ENCODE peak calls at places on chromosomes 4 and X, in seven cellular contexts. One of them, this sample, is unnamed.

GRCh38 chrX:152220612-152221011 is 82.2 kb upstream of the MAGEA10 start:
- DNase-seq in Kasumi-1: no peak
- DNase-seq in cardiac muscle cell: no peak
- DNase-seq in AML-193: no peak
- DNase-seq in glutamatergic neuron: no peak
- DNase-seq in NCI-H510A treated with DMSO at 0.1 percent for 48 hours: no peak
- DNase-seq in activated T-helper 1 cell treated with anti-CD3 and anti-CD28 coated beads, Interleukin-2, amount 50 U/mL, for 16 hours: no peak
- DNase-seq in this sample: peak; percentile 85

GRCh38 chr4:3290889-3291321 is 1.9 kb upstream of the RGS12 start:
- DNase-seq in glutamatergic neuron: no peak
- DNase-seq in NCI-H510A treated with DMSO at 0.1 percent for 48 hours: no peak
- DNase-seq in Kasumi-1: no peak
- DNase-seq in cardiac muscle cell: no peak
- DNase-seq in activated T-helper 1 cell treated with anti-CD3 and anti-CD28 coated beads, Interleukin-2, amount 50 U/mL, for 16 hours: no peak
- DNase-seq in AML-193: no peak
- DNase-seq in this sample: no peak

GRCh38 chr4:10006604-10007435 is 14.5 kb downstream of the SLC2A9 start:
- DNase-seq in AML-193: peak; percentile 58
- DNase-seq in Kasumi-1: peak; percentile 8
- DNase-seq in cardiac muscle cell: peak; percentile 58
- DNase-seq in glutamatergic neuron: no peak
- DNase-seq in NCI-H510A treated with DMSO at 0.1 percent for 48 hours: no peak
- DNase-seq in activated T-helper 1 cell treated with anti-CD3 and anti-CD28 coated beads, Interleukin-2, amount 50 U/mL, for 16 hours: no peak
- DNase-seq in this sample: peak; percentile 97

GRCh38 chrX:31715675-31716074 is 643.8 kb upstream of the FTHL17 start:
- DNase-seq in Kasumi-1: no peak
- DNase-seq in NCI-H510A treated with DMSO at 0.1 percent for 48 hours: no peak
- DNase-seq in glutamatergic neuron: no peak
- DNase-seq in AML-193: no peak
- DNase-seq in cardiac muscle cell: no peak
- DNase-seq in activated T-helper 1 cell treated with anti-CD3 and anti-CD28 coated beads, Interleukin-2, amount 50 U/mL, for 16 hours: no peak
- DNase-seq in this sample: no peak

GRCh38 chrX:153633048-153633447 is 14.0 kb upstream of the DUSP9 start:
- DNase-seq in AML-193: no peak
- DNase-seq in Kasumi-1: no peak
- DNase-seq in NCI-H510A treated with DMSO at 0.1 percent for 48 hours: no peak
- DNase-seq in cardiac muscle cell: no peak
- DNase-seq in activated T-helper 1 cell treated with anti-CD3 and anti-CD28 coated beads, Interleukin-2, amount 50 U/mL, for 16 hours: no peak
- DNase-seq in glutamatergic neuron: no peak
- DNase-seq in this sample: no peak

GRCh38 chr4:186733778-186734177 is 10.1 kb upstream of the FAT1 start:
- DNase-seq in AML-193: no peak
- DNase-seq in NCI-H510A treated with DMSO at 0.1 percent for 48 hours: no peak
- DNase-seq in glutamatergic neuron: no peak
- DNase-seq in Kasumi-1: no peak
- DNase-seq in cardiac muscle cell: no peak
- DNase-seq in activated T-helper 1 cell treated with anti-CD3 and anti-CD28 coated beads, Interleukin-2, amount 50 U/mL, for 16 hours: no peak
- DNase-seq in this sample: no peak

GRCh38 chrX:826026-826425 is 195.4 kb downstream of the SHOX start:
- DNase-seq in Kasumi-1: no peak
- DNase-seq in activated T-helper 1 cell treated with anti-CD3 and anti-CD28 coated beads, Interleukin-2, amount 50 U/mL, for 16 hours: no peak
- DNase-seq in NCI-H510A treated with DMSO at 0.1 percent for 48 hours: no peak
- DNase-seq in cardiac muscle cell: no peak
- DNase-seq in glutamatergic neuron: no peak
- DNase-seq in AML-193: no peak
- DNase-seq in this sample: peak; percentile 3

GRCh38 chrX:148448686-148449085 is 51.7 kb upstream of the AFF2 start:
- DNase-seq in cardiac muscle cell: no peak
- DNase-seq in glutamatergic neuron: no peak
- DNase-seq in NCI-H510A treated with DMSO at 0.1 percent for 48 hours: no peak
- DNase-seq in Kasumi-1: no peak
- DNase-seq in AML-193: no peak
- DNase-seq in activated T-helper 1 cell treated with anti-CD3 and anti-CD28 coated beads, Interleukin-2, amount 50 U/mL, for 16 hours: no peak
- DNase-seq in this sample: no peak

GRCh38 chr4:72858328-72858727 is 211.2 kb downstream of the COX18 start:
- DNase-seq in AML-193: no peak
- DNase-seq in glutamatergic neuron: no peak
- DNase-seq in Kasumi-1: no peak
- DNase-seq in NCI-H510A treated with DMSO at 0.1 percent for 48 hours: no peak
- DNase-seq in activated T-helper 1 cell treated with anti-CD3 and anti-CD28 coated beads, Interleukin-2, amount 50 U/mL, for 16 hours: no peak
- DNase-seq in cardiac muscle cell: peak; percentile 91
- DNase-seq in this sample: peak; percentile 76

GRCh38 chr4:110484767-110485166 is 8.8 kb downstream of the ENPEP start:
- DNase-seq in activated T-helper 1 cell treated with anti-CD3 and anti-CD28 coated beads, Interleukin-2, amount 50 U/mL, for 16 hours: no peak
- DNase-seq in glutamatergic neuron: no peak
- DNase-seq in Kasumi-1: no peak
- DNase-seq in cardiac muscle cell: peak; percentile 84
- DNase-seq in AML-193: no peak
- DNase-seq in NCI-H510A treated with DMSO at 0.1 percent for 48 hours: no peak
- DNase-seq in this sample: peak; percentile 62

GRCh38 chr4:35872273-35872672 is 372.0 kb downstream of the ARAP2 start:
- DNase-seq in activated T-helper 1 cell treated with anti-CD3 and anti-CD28 coated beads, Interleukin-2, amount 50 U/mL, for 16 hours: no peak
- DNase-seq in AML-193: no peak
- DNase-seq in cardiac muscle cell: no peak
- DNase-seq in NCI-H510A treated with DMSO at 0.1 percent for 48 hours: no peak
- DNase-seq in Kasumi-1: no peak
- DNase-seq in glutamatergic neuron: no peak
- DNase-seq in this sample: no peak

GRCh38 chr4:78520808-78521226 is 30.8 kb upstream of the ANXA3 start:
- DNase-seq in activated T-helper 1 cell treated with anti-CD3 and anti-CD28 coated beads, Interleukin-2, amount 50 U/mL, for 16 hours: no peak
- DNase-seq in AML-193: no peak
- DNase-seq in glutamatergic neuron: no peak
- DNase-seq in Kasumi-1: no peak
- DNase-seq in cardiac muscle cell: peak; percentile 83
- DNase-seq in NCI-H510A treated with DMSO at 0.1 percent for 48 hours: no peak
- DNase-seq in this sample: no peak

GRCh38 chrX:72115380-72115779 is 16.3 kb downstream of the RTL5 start:
- DNase-seq in AML-193: no peak
- DNase-seq in cardiac muscle cell: no peak
- DNase-seq in activated T-helper 1 cell treated with anti-CD3 and anti-CD28 coated beads, Interleukin-2, amount 50 U/mL, for 16 hours: no peak
- DNase-seq in Kasumi-1: no peak
- DNase-seq in glutamatergic neuron: peak; percentile 22
- DNase-seq in NCI-H510A treated with DMSO at 0.1 percent for 48 hours: no peak
- DNase-seq in this sample: no peak

GRCh38 chr4:15718465-15718864 is 15.6 kb downstream of the BST1 start:
- DNase-seq in activated T-helper 1 cell treated with anti-CD3 and anti-CD28 coated beads, Interleukin-2, amount 50 U/mL, for 16 hours: no peak
- DNase-seq in glutamatergic neuron: no peak
- DNase-seq in cardiac muscle cell: no peak
- DNase-seq in NCI-H510A treated with DMSO at 0.1 percent for 48 hours: no peak
- DNase-seq in AML-193: no peak
- DNase-seq in Kasumi-1: no peak
- DNase-seq in this sample: no peak

GRCh38 chr4:129583868-129584267 is 487.9 kb downstream of the C4orf33 start:
- DNase-seq in cardiac muscle cell: peak; percentile 67
- DNase-seq in glutamatergic neuron: no peak
- DNase-seq in Kasumi-1: no peak
- DNase-seq in NCI-H510A treated with DMSO at 0.1 percent for 48 hours: no peak
- DNase-seq in AML-193: peak; percentile 89
- DNase-seq in activated T-helper 1 cell treated with anti-CD3 and anti-CD28 coated beads, Interleukin-2, amount 50 U/mL, for 16 hours: no peak
- DNase-seq in this sample: no peak

This sample was measured in foreskin keratinocyte.